ENCODE peak calls at places on chromosomes 16 and 17, in four cellular contexts. M, L, C and Z are unnamed samples.

GRCh38 chr17:40309031-40309937 is at the start of gene RARA:
- DNase-seq in C (peak; percentile 47), M (no peak), L (peak; percentile 64), Z (peak; percentile 83)

GRCh38 chr17:74163836-74164235 is 39.6 kb upstream of the RPL38 start:
- DNase-seq in L (no peak), C (no peak), M (no peak), Z (peak; percentile 32)

GRCh38 chr16:74224828-74225227 is 71.8 kb upstream of the PSMD7 start:
- DNase-seq in L (peak; percentile 6), M (peak; percentile 25), C (peak; percentile 80), Z (no peak)

GRCh38 chr17:74513987-74514631 is 17.2 kb downstream of the CD300LB start:
- DNase-seq in M (peak; percentile 3), C (peak; percentile 60), L (peak; percentile 80), Z (no peak)

GRCh38 chr17:4548721-4549531 is 6.3 kb downstream of the MYBBP1A start:
- DNase-seq in M (no peak), C (no peak), L (no peak), Z (no peak)

GRCh38 chr17:2551493-2551892 is 39.8 kb upstream of the METTL16 start:
- DNase-seq in C (no peak), M (no peak), L (no peak), Z (no peak)

GRCh38 chr17:80262775-80263244 is 2.2 kb downstream of the RNF213 start:
- DNase-seq in L (peak; percentile 12), C (no peak), M (no peak), Z (peak; percentile 65)

GRCh38 chr17:81282141-81282540 is 13.0 kb downstream of the SLC38A10 start:
- DNase-seq in L (no peak), C (no peak), M (no peak), Z (no peak)

GRCh38 chr17:70172449-70172848 is 3.1 kb downstream of the KCNJ2 start:
- DNase-seq in L (peak; percentile 19), M (no peak), C (no peak), Z (no peak)

GRCh38 chr17:10151667-10152496 is 46.5 kb downstream of the GAS7 start:
- DNase-seq in C (no peak), M (no peak), L (no peak), Z (peak; percentile 57)

GRCh38 chr16:86010680-86011141 is 111.7 kb downstream of the IRF8 start:
- DNase-seq in C (no peak), M (no peak), L (no peak), Z (peak; percentile 40)

GRCh38 chr17:68613739-68614298 is 12.7 kb upstream of the FAM20A start:
- DNase-seq in M (peak; percentile 5), C (peak; percentile 69), L (peak; percentile 74), Z (no peak)

GRCh38 chr17:29633886-29634285 is 11.2 kb upstream of the CORO6 start:
- DNase-seq in C (no peak), M (no peak), L (no peak), Z (no peak)

GRCh38 chr17:81481011-81481799 is 31.4 kb downstream of the ACTG1 start:
- DNase-seq in M (peak; percentile 69), C (peak; percentile 62), L (peak; percentile 75), Z (peak; percentile 83)

GRCh38 chr16:13376174-13376573 is 474.8 kb downstream of the SHISA9 start:
- DNase-seq in M (no peak), L (no peak), C (no peak), Z (no peak)

GRCh38 chr16:68062910-68063393 is 22.2 kb upstream of the NFATC3 start:
- DNase-seq in C (no peak), M (no peak), L (no peak), Z (no peak)